ENCODE peak calls at places on chromosomes 6 and 20, in eight cellular contexts. M is globus pallidus; O is AG09309; U is omental fat pad; N is T-helper 1 cell; K is PC-3; J is KBM-7; X is stimulated activated naive CD8-positive, alpha-beta T cell treated with anti-CD3 and anti-CD28 coated beads, Interleukin-15, amount 100 ng/mL, for 72 hours. B is an unnamed sample.

GRCh38 chr6:27358786-27359185 is 29.8 kb upstream of the ZNF391 start:
- DNase-seq in M (no peak), O (no peak), U (no peak), N (no peak), K (no peak), J (no peak), X (no peak), B (no peak)

GRCh38 chr6:70281923-70282902 is 20.7 kb downstream of the COL9A1 start:
- DNase-seq in M (no peak), O (no peak), U (no peak), N (no peak), K (no peak), J (no peak), X (no peak), B (no peak)

GRCh38 chr20:46010491-46011405 is 2.0 kb downstream of the MMP9 start:
- DNase-seq in M (no peak), O (no peak), U (no peak), N (peak; percentile 54), K (no peak), J (no peak), X (peak; percentile 48), B (no peak)

GRCh38 chr6:1865585-1865984 is 255.9 kb downstream of the FOXC1 start:
- DNase-seq in M (peak; percentile 78), O (no peak), U (no peak), N (no peak), K (no peak), J (no peak), X (no peak), B (no peak)

GRCh38 chr6:34928220-34928619 is 39.2 kb downstream of the ANKS1A start:
- DNase-seq in M (no peak), O (no peak), U (no peak), N (no peak), K (no peak), J (no peak), X (no peak), B (no peak)

GRCh38 chr20:62797671-62798532 is 1.6 kb downstream of the MRGBP start:
- DNase-seq in M (no peak), O (no peak), U (no peak), N (no peak), K (no peak), J (no peak), X (no peak), B (no peak)

GRCh38 chr6:27617046-27617687 is 144.3 kb upstream of the ZNF184 start:
- DNase-seq in M (no peak), O (no peak), U (no peak), N (no peak), K (peak; percentile 38), J (no peak), X (no peak), B (peak; percentile 10)

GRCh38 chr20:61502433-61502832 is 250.4 kb downstream of the CDH4 start:
- DNase-seq in M (no peak), O (no peak), U (no peak), N (no peak), K (no peak), J (no peak), X (no peak), B (peak; percentile 46)

GRCh38 chr6:1917628-1918371 is 308.1 kb downstream of the FOXC1 start:
- DNase-seq in M (no peak), O (no peak), U (no peak), N (no peak), K (peak; percentile 97), J (no peak), X (peak; percentile 62), B (peak; percentile 98)

GRCh38 chr6:117951783-117952182 is 44.7 kb downstream of the SLC35F1 start:
- DNase-seq in M (peak; percentile 21), O (no peak), U (no peak), N (no peak), K (no peak), J (no peak), X (no peak), B (no peak)

GRCh38 chr6:143976834-143977354 is 31.2 kb downstream of the PLAGL1 start:
- DNase-seq in M (no peak), O (no peak), U (no peak), N (no peak), K (no peak), J (no peak), X (no peak), B (no peak)

GRCh38 chr6:106136172-106136571 is 50.0 kb downstream of the PRDM1 start:
- DNase-seq in M (no peak), O (no peak), U (no peak), N (no peak), K (no peak), J (no peak), X (no peak), B (no peak)

GRCh38 chr20:57663241-57663640 is 43.0 kb upstream of the ZBP1 start:
- DNase-seq in M (no peak), O (no peak), U (no peak), N (no peak), K (no peak), J (no peak), X (no peak), B (no peak)

GRCh38 chr20:717817-718216 is 42.2 kb upstream of the SCRT2 start:
- DNase-seq in M (no peak), O (no peak), U (no peak), N (no peak), K (no peak), J (no peak), X (no peak), B (no peak)

GRCh38 chr6:26249709-26249958 is 115.4 kb upstream of the BTN3A2 start:
- DNase-seq in M (peak; percentile 29), O (no peak), U (no peak), N (no peak), K (no peak), J (no peak), X (no peak), B (no peak)

GRCh38 chr6:127303917-127304316 is 37.3 kb downstream of the RNF146 start:
- DNase-seq in M (no peak), O (no peak), U (no peak), N (no peak), K (no peak), J (no peak), X (no peak), B (no peak)

GRCh38 chr20:63955281-63955845 is 853 bp downstream of the UCKL1 start:
- DNase-seq in M (peak; percentile 66), O (no peak), U (no peak), N (no peak), K (peak; percentile 35), J (peak; percentile 44), X (no peak), B (peak; percentile 35)

GRCh38 chr20:49569403-49570115 is 1.6 kb upstream of the PTGIS start:
- DNase-seq in M (no peak), O (no peak), U (no peak), N (no peak), K (no peak), J (no peak), X (no peak), B (no peak)

GRCh38 chr20:53712212-53712977 is 118.8 kb upstream of the ZNF217 start:
- DNase-seq in M (no peak), O (no peak), U (no peak), N (no peak), K (no peak), J (no peak), X (no peak), B (no peak)

GRCh38 chr6:9412951-9413559 is 977.7 kb upstream of the SLC35B3 start:
- DNase-seq in M (no peak), O (no peak), U (no peak), N (no peak), K (peak; percentile 75), J (peak; percentile 28), X (no peak), B (peak; percentile 27)

GRCh38 chr6:81465859-81466258 is 286.6 kb downstream of the TENT5A start:
- DNase-seq in M (no peak), O (peak; percentile 8), U (no peak), N (no peak), K (peak; percentile 49), J (peak; percentile 48), X (no peak), B (peak; percentile 22)

GRCh38 chr6:17334265-17334664 is 53.1 kb downstream of the RBM24 start:
- DNase-seq in M (no peak), O (no peak), U (no peak), N (no peak), K (peak; percentile 72), J (no peak), X (no peak), B (peak; percentile 39)

GRCh38 chr20:62666736-62667529 is 24.6 kb downstream of the SLCO4A1 start:
- DNase-seq in M (peak; percentile 68), O (no peak), U (no peak), N (no peak), K (peak; percentile 65), J (no peak), X (no peak), B (peak; percentile 88)

GRCh38 chr6:123415844-123416468 is 220.8 kb downstream of the TRDN start:
- DNase-seq in M (peak; percentile 57), O (peak; percentile 3), U (no peak), N (no peak), K (peak; percentile 59), J (peak; percentile 60), X (peak; percentile 14), B (peak; percentile 46)

GRCh38 chr6:291148-291696 is 1.1 kb upstream of the DUSP22 start:
- DNase-seq in M (no peak), O (no peak), U (no peak), N (no peak), K (peak; percentile 53), J (no peak), X (peak; percentile 45), B (no peak)

GRCh38 chr6:135814043-135814442 is 37.5 kb upstream of the PDE7B start:
- DNase-seq in M (no peak), O (no peak), U (no peak), N (no peak), K (no peak), J (no peak), X (no peak), B (no peak)

GRCh38 chr6:40342674-40343230 is 244.4 kb downstream of the LRFN2 start:
- DNase-seq in M (peak; percentile 52), O (no peak), U (no peak), N (no peak), K (no peak), J (no peak), X (no peak), B (no peak)

GRCh38 chr6:75735491-75736186 is 13.4 kb upstream of the MYO6 start:
- DNase-seq in M (no peak), O (no peak), U (no peak), N (no peak), K (peak; percentile 41), J (no peak), X (no peak), B (no peak)